ENCODE peak calls at places on chromosomes 4 and X, in six cellular contexts. L is A549, B is endothelial cell of umbilical vein, A is K562, T is HepG2, M is GM12878. D is an unnamed sample.

GRCh38 chrX:23952401-23952800 is 44.6 kb downstream of the CXorf58 start:
- DNase-seq in L (no peak), B (no peak), A (no peak), T (no peak), M (no peak), D (no peak)

GRCh38 chr4:2364654-2365053 is 53.8 kb downstream of the ZFYVE28 start:
- DNase-seq in L (no peak), B (no peak), A (peak; percentile 81), T (no peak), M (no peak), D (no peak)

GRCh38 chr4:137124278-137124932 is 407.9 kb downstream of the PCDH18 start:
- DNase-seq in L (peak; percentile 57), B (peak; percentile 35), A (peak; percentile 2), T (peak; percentile 17), M (peak; percentile 1), D (peak; percentile 53)

GRCh38 chr4:53640576-53641459 is 49.5 kb upstream of the LNX1 start:
- DNase-seq in L (no peak), B (no peak), A (no peak), T (no peak), M (peak; percentile 76), D (no peak)

GRCh38 chr4:13196721-13197120 is 287.4 kb downstream of the RAB28 start:
- DNase-seq in L (no peak), B (no peak), A (no peak), T (no peak), M (no peak), D (no peak)

GRCh38 chr4:148344382-148344781 is 97.8 kb downstream of the NR3C2 start:
- DNase-seq in L (no peak), B (peak; percentile 29), A (no peak), T (no peak), M (no peak), D (no peak)

GRCh38 chr4:95158626-95159025 is 390.1 kb downstream of the UNC5C start:
- DNase-seq in L (no peak), B (no peak), A (no peak), T (no peak), M (no peak), D (no peak)

GRCh38 chr4:153146031-153146430 is 58.2 kb upstream of the TRIM2 start:
- DNase-seq in L (no peak), B (no peak), A (no peak), T (no peak), M (no peak), D (no peak)

GRCh38 chr4:42656986-42657792 is at the start of gene ATP8A1:
- DNase-seq in L (peak; percentile 75), B (peak; percentile 89), A (peak; percentile 97), T (peak; percentile 66), M (no peak), D (peak; percentile 96)

GRCh38 chrX:15203694-15204093 is 66.2 kb downstream of the ASB9 start:
- DNase-seq in L (no peak), B (no peak), A (no peak), T (no peak), M (no peak), D (no peak)

GRCh38 chrX:15207384-15207783 is 62.5 kb downstream of the ASB9 start:
- DNase-seq in L (no peak), B (no peak), A (no peak), T (no peak), M (no peak), D (no peak)

GRCh38 chrX:15204130-15204751 is 65.6 kb downstream of the ASB9 start:
- DNase-seq in L (no peak), B (no peak), A (no peak), T (no peak), M (peak; percentile 33), D (no peak)

GRCh38 chrX:15206306-15206705 is 63.6 kb downstream of the ASB9 start:
- DNase-seq in L (no peak), B (peak; percentile 14), A (no peak), T (no peak), M (no peak), D (no peak)

GRCh38 chrX:15207994-15208393 is 61.9 kb downstream of the ASB9 start:
- DNase-seq in L (no peak), B (no peak), A (no peak), T (no peak), M (no peak), D (no peak)
- TF ChIP-seq MYC in L (no peak), B (no peak), A (no peak), T (no peak), M (no peak), D (no peak)

GRCh38 chr4:119559044-119559647 is 69.5 kb downstream of the PDE5A start:
- DNase-seq in L (peak; percentile 37), B (peak; percentile 61), A (peak; percentile 12), T (peak; percentile 39), M (no peak), D (peak; percentile 49)
- TF ChIP-seq MYC in L (no peak), B (no peak), A (no peak), T (no peak), M (no peak), D (no peak)

GRCh38 chr4:5460106-5460801 is 248.1 kb downstream of the EVC2 start:
- DNase-seq in L (peak; percentile 43), B (peak; percentile 7), A (peak; percentile 49), T (peak; percentile 13), M (no peak), D (peak; percentile 53)
- TF ChIP-seq MYC in L (no peak), B (no peak), A (no peak), T (no peak), M (no peak), D (no peak)

DNA sequence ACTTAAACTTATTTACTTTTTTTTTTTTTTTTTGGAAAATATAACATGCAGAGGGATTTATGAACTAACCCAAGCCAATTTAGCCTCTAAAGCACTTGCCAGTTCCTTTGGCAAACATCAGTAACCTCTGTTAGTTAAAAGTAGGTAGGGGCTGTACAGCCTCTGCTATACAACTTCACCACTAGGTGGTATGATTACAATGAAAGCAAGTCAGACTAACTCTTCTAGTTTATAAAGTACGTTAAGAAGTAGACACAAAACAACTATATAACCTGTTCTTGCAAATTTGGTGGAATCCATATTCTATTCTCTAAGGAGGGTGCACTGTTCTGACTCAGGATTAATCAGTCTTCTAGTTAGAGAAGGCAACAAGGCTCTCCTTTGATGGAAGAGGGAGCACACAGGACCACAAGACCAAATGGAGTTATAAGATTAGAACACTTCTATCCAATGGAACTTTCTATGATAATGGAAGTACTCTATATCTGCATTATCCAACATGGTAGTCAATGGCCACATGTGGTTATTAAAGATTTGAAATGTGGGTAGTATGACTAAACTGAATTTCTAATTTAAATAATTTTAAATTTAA is 12.8 kb downstream of the AIMP1 start:
- DNase-seq in L (peak; percentile 46), B (peak; percentile 69), A (peak; percentile 29), T (peak; percentile 57), M (no peak), D (peak; percentile 55)
- TF ChIP-seq MYC in L (no peak), B (no peak), A (no peak), T (no peak), M (no peak), D (no peak)

GRCh38 chr4:151668687-151669402 is 92.0 kb downstream of the GATB start:
- DNase-seq in L (no peak), B (no peak), A (no peak), T (no peak), M (no peak), D (no peak)
- TF ChIP-seq MYC in L (no peak), B (no peak), A (no peak), T (no peak), M (no peak), D (no peak)

GRCh38 chr4:18566970-18567799 is 545.6 kb upstream of the LCORL start:
- DNase-seq in L (peak; percentile 1), B (peak; percentile 87), A (no peak), T (peak; percentile 96), M (no peak), D (no peak)

GRCh38 chr4:18568600-18568999 is 547.0 kb upstream of the LCORL start:
- DNase-seq in L (no peak), B (peak; percentile 78), A (no peak), T (no peak), M (no peak), D (no peak)

GRCh38 chr4:18570370-18570769 is 548.8 kb upstream of the LCORL start:
- DNase-seq in L (no peak), B (no peak), A (no peak), T (peak; percentile 66), M (no peak), D (no peak)

GRCh38 chr4:18571252-18571885 is 549.8 kb upstream of the LCORL start:
- DNase-seq in L (no peak), B (peak; percentile 55), A (no peak), T (peak; percentile 38), M (no peak), D (no peak)
- TF ChIP-seq MYC in L (no peak), B (no peak), A (no peak), T (no peak), M (no peak), D (no peak)

GRCh38 chr4:151486166-151486565 is 77.2 kb downstream of the FHIP1A start:
- DNase-seq in L (no peak), B (no peak), A (no peak), T (no peak), M (no peak), D (no peak)
- TF ChIP-seq MYC in L (no peak), B (no peak), A (no peak), T (no peak), M (no peak), D (no peak)

DNA sequence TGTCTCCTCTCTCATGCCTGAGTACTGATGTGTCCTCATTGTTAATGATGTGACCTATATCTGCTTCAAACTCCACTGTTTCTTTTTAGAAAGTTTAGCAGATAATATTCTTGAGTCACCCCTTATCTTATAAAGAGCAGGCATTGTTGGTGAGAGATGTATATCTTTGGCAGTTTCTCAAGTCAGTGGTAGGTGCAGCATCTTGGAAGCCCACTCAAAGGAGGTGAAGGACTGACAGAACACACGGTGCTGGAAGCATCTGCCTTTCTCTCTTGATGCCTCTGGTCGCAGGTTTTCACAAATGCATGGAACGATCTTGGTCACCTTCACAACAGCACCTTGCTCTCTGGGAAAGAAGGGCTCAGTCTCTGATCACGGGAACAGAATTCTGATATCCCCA is 71.2 kb downstream of the ZNF518B start:
- DNase-seq in L (no peak), B (no peak), A (peak; percentile 40), T (no peak), M (no peak), D (no peak)
- TF ChIP-seq MYC in L (no peak), B (no peak), A (no peak), T (no peak), M (no peak), D (no peak)